ENCODE peak calls at places on chromosomes 1 and 21, in four cellular contexts. T, Q, F and V are unnamed samples.

GRCh38 chr1:186059311-186059710 is 315.7 kb downstream of the TPR start:
- DNase-seq in T (no peak), Q (no peak), F (peak; percentile 80), V (peak; percentile 2)

GRCh38 chr1:234889643-234890042 is 239.0 kb downstream of the TOMM20 start:
- DNase-seq in Q (no peak), T (no peak), F (no peak), V (no peak)

GRCh38 chr1:109282497-109282951 is 421 bp downstream of the PSRC1 start:
- DNase-seq in F (no peak), T (no peak), Q (no peak), V (no peak)

GRCh38 chr1:30649321-30649991 is 73.9 kb downstream of the MATN1 start:
- DNase-seq in T (no peak), F (peak; percentile 95), Q (peak; percentile 59), V (peak; percentile 77)

GRCh38 chr1:152024228-152024627 is 12.6 kb downstream of the S100A11 start:
- DNase-seq in Q (no peak), T (no peak), F (peak; percentile 100), V (no peak)

GRCh38 chr1:195608883-195609282 is 999.4 kb downstream of the KCNT2 start:
- DNase-seq in Q (no peak), T (no peak), F (no peak), V (no peak)

GRCh38 chr1:8520483-8520966 is 202.6 kb downstream of the SLC45A1 start:
- DNase-seq in T (no peak), F (peak; percentile 33), Q (no peak), V (no peak)

GRCh38 chr1:1132928-1133750 is 17.2 kb upstream of the C1orf159 start:
- DNase-seq in F (no peak), Q (peak; percentile 96), T (no peak), V (peak; percentile 78)

GRCh38 chr1:29488794-29489309 is 252.5 kb downstream of the PTPRU start:
- DNase-seq in T (no peak), Q (no peak), F (no peak), V (no peak)

GRCh38 chr1:148160421-148161251 is 8.6 kb upstream of the NBPF11 start:
- DNase-seq in F (no peak), Q (no peak), T (no peak), V (no peak)

GRCh38 chr21:37564341-37564923 is 197.9 kb downstream of the DYRK1A start:
- DNase-seq in T (peak; percentile 80), F (peak; percentile 99), Q (peak; percentile 77), V (peak; percentile 91)

GRCh38 chr1:198922638-198923430 is 284.0 kb downstream of the PTPRC start:
- DNase-seq in T (no peak), Q (no peak), F (no peak), V (no peak)

GRCh38 chr1:227733751-227734545 is 1.2 kb downstream of the JMJD4 start:
- DNase-seq in Q (no peak), F (peak; percentile 68), T (no peak), V (no peak)

GRCh38 chr1:200213392-200213791 is 185.9 kb downstream of the NR5A2 start:
- DNase-seq in F (no peak), T (no peak), Q (no peak), V (no peak)

GRCh38 chr1:192343304-192343703 is 26.5 kb downstream of the RGS21 start:
- DNase-seq in Q (no peak), T (no peak), F (no peak), V (no peak)

GRCh38 chr1:109161836-109162606 is 48.1 kb downstream of the ELAPOR1 start:
- DNase-seq in F (peak; percentile 84), Q (no peak), T (peak; percentile 56), V (no peak)

GRCh38 chr1:60185684-60186083 is 112.1 kb upstream of the C1orf87 start:
- DNase-seq in Q (no peak), T (no peak), F (no peak), V (no peak)

GRCh38 chr1:159211331-159212136 is 6.9 kb downstream of the ACKR1 start:
- DNase-seq in T (no peak), Q (peak; percentile 45), F (no peak), V (peak; percentile 54)

GRCh38 chr1:109821221-109821669 is 57.5 kb upstream of the EPS8L3 start:
- DNase-seq in T (no peak), F (peak; percentile 88), Q (no peak), V (no peak)

GRCh38 chr1:156033011-156033410 is 12.3 kb upstream of the SSR2 start:
- DNase-seq in Q (no peak), T (no peak), F (no peak), V (no peak)

GRCh38 chr1:112638109-112638426 is 18.4 kb downstream of the CAPZA1 start:
- DNase-seq in Q (no peak), T (no peak), F (peak; percentile 43), V (no peak)

GRCh38 chr21:38897532-38898421 is 92.0 kb downstream of the ETS2 start:
- DNase-seq in T (no peak), Q (no peak), F (no peak), V (no peak)
- H3K27ac ChIP-seq in T (no peak overlapping the region), Q (no peak overlapping the region), F (no peak overlapping the region), V (no peak overlapping the region)

GRCh38 chr1:32286763-32287162 is 5.1 kb upstream of the HDAC1 start:
- DNase-seq in F (no peak), T (no peak), Q (no peak), V (no peak)

GRCh38 chr1:32289256-32289655 is 2.6 kb upstream of the HDAC1 start:
- DNase-seq in Q (no peak), T (no peak), F (no peak), V (no peak)

GRCh38 chr1:32291145-32291707 is 657 bp upstream of the HDAC1 start:
- DNase-seq in Q (no peak), T (no peak), F (peak; percentile 61), V (no peak)

GRCh38 chr1:32291708-32292508 is at the start of gene HDAC1:
- DNase-seq in Q (peak; percentile 99), T (peak; percentile 84), F (peak; percentile 93), V (peak; percentile 100)
- TF ChIP-seq CTCF in Q (no peak), T (no peak), F (no peak), V (peak; percentile 9)

DNA sequence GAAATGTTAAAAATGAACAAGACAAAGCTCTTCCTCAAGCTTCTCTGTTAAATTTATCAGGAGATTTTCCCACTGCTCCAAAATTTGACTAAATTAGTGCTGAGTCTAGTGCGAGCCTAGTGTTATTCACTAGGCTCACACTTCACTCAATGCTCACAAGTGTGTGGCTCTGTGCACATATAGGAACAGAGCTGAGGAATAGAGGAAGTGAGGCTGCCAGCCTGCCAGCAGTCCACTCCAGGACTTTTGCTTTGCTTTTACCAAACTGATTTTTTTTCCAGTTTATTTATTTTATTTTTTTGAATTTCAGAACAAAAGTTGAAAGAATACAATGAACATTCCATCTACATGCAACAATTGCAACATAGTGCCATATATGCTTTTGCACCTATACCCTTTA is 87.2 kb downstream of the VAV3 start:
- DNase-seq in Q (no peak), F (no peak), T (no peak), V (no peak)
- H3K4me3 ChIP-seq in Q (no peak overlapping the region), F (no peak overlapping the region), T (no peak overlapping the region), V (no peak overlapping the region)

DNA sequence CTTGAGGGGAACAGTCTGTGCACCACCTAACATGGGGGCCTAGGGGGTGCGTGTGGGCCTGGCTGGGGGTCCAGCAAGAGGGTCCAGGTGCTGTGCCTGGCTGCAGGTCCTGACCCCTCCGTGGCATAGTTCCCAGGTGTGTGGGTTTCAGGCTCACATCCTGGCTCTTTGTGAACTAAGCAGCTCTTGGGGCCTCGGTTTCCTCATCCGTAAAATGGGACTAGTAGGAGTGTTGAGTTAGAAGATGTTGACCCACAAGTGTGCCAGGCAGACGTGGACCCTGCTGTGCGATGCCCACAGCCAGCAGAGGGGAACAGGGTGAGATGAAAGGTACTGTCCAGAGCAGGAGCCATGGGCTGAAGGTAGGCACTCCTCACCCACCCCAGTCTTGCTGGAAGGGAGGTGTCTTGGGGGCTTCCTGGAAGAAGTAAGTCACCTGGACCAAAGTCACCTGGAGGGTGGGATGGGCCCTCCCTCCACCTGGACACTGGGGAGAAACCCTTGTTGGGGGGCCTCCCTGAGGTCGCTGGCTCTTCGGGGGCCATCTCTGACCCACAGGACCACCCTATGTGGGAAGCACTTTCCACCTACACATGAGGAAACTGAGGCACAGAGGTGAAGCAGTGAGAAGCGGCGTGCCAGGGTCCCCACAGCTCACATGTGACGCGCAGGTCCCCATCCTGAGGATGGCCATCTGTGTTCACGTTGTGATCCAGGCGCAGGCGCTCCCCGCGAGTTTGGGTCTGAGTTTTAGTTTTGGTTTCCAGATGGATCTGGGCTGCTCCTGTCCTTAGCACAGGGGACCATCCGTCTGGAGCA is 1.4 kb downstream of the ARHGEF16 start:
- DNase-seq in T (no peak), F (no peak), Q (no peak), V (no peak)
- H3K27ac ChIP-seq in T (no peak overlapping the region), F (no peak overlapping the region), Q (peak overlapping the region; percentile 96), V (no peak overlapping the region)

GRCh38 chr1:34985063-34985770 is at the start of gene TMEM35B:
- DNase-seq in Q (peak; percentile 67), F (peak; percentile 32), T (peak; percentile 66), V (peak; percentile 65)
- TF ChIP-seq CTCF in Q (no peak), F (no peak), T (no peak), V (no peak)

DNA sequence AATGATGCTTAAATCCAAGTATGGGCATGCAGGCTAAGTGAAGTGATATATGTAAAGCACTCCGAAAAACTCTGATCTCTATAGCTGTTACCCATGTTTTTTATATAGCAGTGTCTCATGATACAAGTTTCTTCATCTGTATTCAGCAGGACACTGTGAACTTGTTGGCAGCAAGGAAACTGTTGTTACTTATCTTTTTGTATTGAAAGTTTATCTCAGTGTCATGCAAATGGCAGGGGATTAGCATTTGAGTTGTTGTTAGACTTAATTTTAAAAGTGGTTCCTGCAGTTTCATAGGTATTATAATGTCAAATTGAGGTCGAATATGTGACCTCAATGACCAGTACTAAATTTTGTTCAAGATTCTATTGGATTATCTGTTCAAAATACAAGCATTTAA is 47.9 kb downstream of the NCAM2 start:
- DNase-seq in F (no peak), T (no peak), Q (no peak), V (no peak)
- H3K4me3 ChIP-seq in F (no peak overlapping the region), T (no peak overlapping the region), Q (no peak overlapping the region), V (no peak overlapping the region)

GRCh38 chr1:177410179-177410766 is 239.5 kb downstream of the BRINP2 start:
- DNase-seq in Q (no peak), T (no peak), F (no peak), V (no peak)
- H3K27ac ChIP-seq in Q (no peak overlapping the region), T (no peak overlapping the region), F (no peak overlapping the region), V (no peak overlapping the region)

GRCh38 chr1:202007703-202008489 is 2.5 kb upstream of the ELF3 start:
- DNase-seq in T (no peak), F (peak; percentile 92), Q (peak; percentile 92), V (peak; percentile 84)
- TF ChIP-seq CTCF in T (no peak), F (no peak), Q (no peak), V (no peak)